ENCODE peak calls at places on chromosomes 2 and 18, in seven cellular contexts. S is ovary, B is mammary epithelial cell, T is gastrocnemius medialis, N is GM23338, Q is hepatocyte, D is pancreas. W is an unnamed sample.

GRCh38 chr18:13984080-13984479 is 68.7 kb upstream of the MC2R start:
- DNase-seq in B (peak), S (no peak), N (no peak), D (no peak), Q (no peak), T (no peak), W (no peak)

GRCh38 chr2:12412898-12413305 is 303.8 kb upstream of the TRIB2 start:
- DNase-seq in N (no peak), B (no peak), T (no peak), D (no peak), S (no peak), Q (no peak), W (no peak)

GRCh38 chr2:203155406-203155805 is 83.4 kb upstream of the CYP20A1 start:
- DNase-seq in T (no peak), B (peak), D (no peak), Q (no peak), S (no peak), N (peak), W (no peak)

GRCh38 chr2:3628241-3628679 is 29.7 kb upstream of the ALLC start:
- DNase-seq in D (no peak), Q (no peak), B (no peak), T (no peak), N (no peak), S (no peak), W (no peak)

GRCh38 chr2:102141915-102142828 is at the start of gene IL1R1:
- DNase-seq in Q (peak), S (peak), B (peak), T (peak), D (peak), N (peak), W (peak)

GRCh38 chr2:128202791-128203190 is 111.8 kb downstream of the UGGT1 start:
- DNase-seq in D (no peak), T (no peak), B (no peak), S (no peak), Q (no peak), N (no peak), W (no peak)

GRCh38 chr2:101387151-101387807 is at the start of gene CREG2:
- DNase-seq in N (peak), S (peak), Q (peak), D (peak), T (peak), B (peak), W (peak)

GRCh38 chr18:53798516-53798915 is 426.0 kb downstream of the MBD2 start:
- DNase-seq in T (no peak), S (no peak), Q (no peak), N (no peak), D (no peak), B (no peak), W (no peak)

GRCh38 chr2:109611467-109612095 is 2.2 kb downstream of the SEPTIN10 start:
- DNase-seq in Q (no peak), S (no peak), N (no peak), T (no peak), B (peak), D (no peak), W (no peak)
- TF ChIP-seq CTCF in Q (peak), S (no peak), N (no peak), T (no peak), B (peak), D (no peak), W (no peak)

DNA sequence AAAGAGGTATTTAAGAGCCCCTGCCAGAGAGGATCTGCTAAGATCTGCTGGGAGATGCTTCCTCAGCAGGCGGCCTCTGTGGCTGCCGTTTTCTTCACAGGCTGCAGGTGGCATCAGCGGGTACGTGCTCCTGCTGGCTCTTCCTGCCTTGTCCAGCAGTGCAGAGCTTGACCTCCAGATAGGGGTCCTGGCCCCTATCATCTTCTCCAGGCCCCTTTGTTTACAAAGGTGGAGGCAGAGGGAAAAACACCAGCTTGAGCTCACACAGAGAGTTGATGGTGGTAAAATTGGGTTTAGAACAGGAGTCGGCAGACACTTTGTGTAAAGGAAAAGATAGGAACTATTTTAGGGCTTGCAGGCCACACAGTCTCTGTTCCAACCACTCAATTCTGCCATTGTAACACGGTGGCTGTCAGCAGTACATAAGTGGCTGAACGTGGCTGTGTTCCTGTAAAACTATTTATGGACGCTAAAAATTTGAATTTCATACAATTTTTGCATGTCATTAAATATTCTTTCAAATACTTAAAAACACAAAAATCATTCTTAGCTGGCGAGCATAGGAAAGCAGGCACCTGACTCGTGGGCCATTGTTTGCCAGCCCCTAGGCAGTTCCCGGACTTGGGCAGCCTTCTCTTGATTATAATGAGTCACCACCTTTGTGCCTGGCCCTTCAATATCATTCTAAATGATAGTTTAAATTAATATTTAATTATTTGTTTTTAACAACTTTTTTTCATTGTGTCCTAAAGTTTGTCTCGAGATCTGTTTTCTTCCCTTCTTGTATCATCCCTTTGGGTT is 98.2 kb upstream of the B3GNT7 start:
- DNase-seq in D (peak), Q (peak), S (peak), B (peak), N (peak), T (no peak), W (peak)
- H3K27ac ChIP-seq in D (peak), Q (no peak), S (no peak), B (no peak), N (peak), T (no peak), W (no peak)

GRCh38 chr2:164840930-164841718 is 499 bp downstream of the COBLL1 start:
- DNase-seq in N (peak), T (peak), D (peak), Q (peak), S (peak), B (peak), W (peak)
- TF ChIP-seq CTCF in N (no peak), T (no peak), D (no peak), Q (peak), S (no peak), B (peak), W (no peak)

GRCh38 chr18:73691118-73691517 is 456.5 kb downstream of the FBXO15 start:
- DNase-seq in D (no peak), T (no peak), S (no peak), B (no peak), Q (no peak), N (no peak), W (no peak)

GRCh38 chr18:73691624-73692023 is 456.0 kb downstream of the FBXO15 start:
- DNase-seq in Q (no peak), B (no peak), S (no peak), T (no peak), N (no peak), D (no peak), W (no peak)

GRCh38 chr18:73690222-73690621 is 457.4 kb downstream of the FBXO15 start:
- DNase-seq in B (no peak), D (no peak), T (no peak), S (no peak), Q (no peak), N (peak), W (no peak)

GRCh38 chr18:73688851-73689659 is 458.6 kb downstream of the FBXO15 start:
- DNase-seq in S (no peak), B (peak), N (peak), D (no peak), T (no peak), Q (no peak), W (peak)

DNA sequence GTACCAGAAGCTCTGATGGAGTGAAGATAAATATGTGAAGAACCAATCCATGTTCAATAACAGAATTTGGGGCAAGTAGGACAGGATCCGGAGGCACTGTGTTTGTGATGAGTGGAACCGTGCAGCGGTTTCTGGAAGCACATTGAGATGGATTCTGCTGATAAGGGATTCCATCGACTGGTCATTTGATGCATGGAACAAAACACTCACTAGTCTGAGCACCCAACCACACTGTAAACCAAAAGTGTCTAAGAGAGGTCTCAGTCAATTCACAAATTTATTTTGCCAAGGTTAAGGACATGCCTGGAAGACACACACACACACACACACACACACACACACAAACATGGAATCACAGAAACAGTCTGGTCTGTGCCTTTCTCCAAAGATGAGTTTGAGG is 459.5 kb downstream of the FBXO15 start:
- DNase-seq in D (no peak), S (no peak), N (no peak), B (no peak), T (no peak), Q (no peak), W (no peak)
- H3K27ac ChIP-seq in D (no peak), S (no peak), N (no peak), B (no peak), T (no peak), Q (no peak), W (no peak)

GRCh38 chr2:157662401-157662800 is 33.7 kb upstream of the ACVR1C start:
- DNase-seq in B (peak), N (no peak), Q (no peak), D (no peak), S (no peak), T (no peak), W (no peak)

GRCh38 chr2:157661776-157662175 is 33.1 kb upstream of the ACVR1C start:
- DNase-seq in D (no peak), Q (no peak), T (no peak), B (no peak), S (no peak), N (no peak), W (no peak)

DNA sequence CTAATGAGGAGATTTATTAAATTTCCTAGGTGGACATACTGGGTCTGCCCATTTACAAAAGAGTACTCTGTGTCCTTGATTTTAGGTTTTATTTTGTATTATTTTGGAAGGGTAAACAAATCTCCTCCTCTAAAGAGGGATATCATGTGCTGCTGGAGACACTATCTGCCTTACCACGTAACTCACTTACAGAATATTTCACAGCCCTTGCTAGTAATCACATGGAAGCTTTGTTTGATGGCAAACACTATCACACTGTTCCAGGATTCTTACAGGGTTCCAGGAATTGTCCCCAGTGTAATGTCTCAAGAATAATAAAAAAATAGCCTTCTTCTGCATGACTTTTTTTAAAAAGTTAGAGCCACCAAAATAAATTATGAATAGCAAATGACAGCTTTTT is 29.2 kb upstream of the ACVR1C start:
- DNase-seq in D (no peak), B (no peak), N (no peak), Q (no peak), T (no peak), S (no peak), W (no peak)
- TF ChIP-seq CTCF in D (no peak), B (no peak), N (no peak), Q (no peak), T (no peak), S (no peak), W (no peak)

GRCh38 chr2:149586063-149586462 is 1.5 kb downstream of the MMADHC start:
- DNase-seq in T (no peak), B (no peak), S (no peak), Q (no peak), D (no peak), N (no peak), W (no peak)

GRCh38 chr2:149585317-149585885 is 2.2 kb downstream of the MMADHC start:
- DNase-seq in T (no peak), N (no peak), Q (no peak), S (no peak), B (peak), D (no peak), W (no peak)

GRCh38 chr2:149587220-149587949 is at the start of gene MMADHC:
- DNase-seq in Q (peak), T (peak), N (peak), B (peak), S (peak), D (peak), W (peak)

GRCh38 chr2:149587950-149588487 is 444 bp upstream of the MMADHC start:
- DNase-seq in N (peak), S (no peak), Q (no peak), T (no peak), B (no peak), D (no peak), W (no peak)

GRCh38 chr2:149586898-149587219 is 716 bp downstream of the MMADHC start:
- DNase-seq in D (no peak), S (no peak), T (no peak), N (no peak), B (no peak), Q (no peak), W (no peak)
- H3K27ac ChIP-seq in D (peak), S (peak), T (peak), N (peak), B (peak), Q (peak), W (peak)

DNA sequence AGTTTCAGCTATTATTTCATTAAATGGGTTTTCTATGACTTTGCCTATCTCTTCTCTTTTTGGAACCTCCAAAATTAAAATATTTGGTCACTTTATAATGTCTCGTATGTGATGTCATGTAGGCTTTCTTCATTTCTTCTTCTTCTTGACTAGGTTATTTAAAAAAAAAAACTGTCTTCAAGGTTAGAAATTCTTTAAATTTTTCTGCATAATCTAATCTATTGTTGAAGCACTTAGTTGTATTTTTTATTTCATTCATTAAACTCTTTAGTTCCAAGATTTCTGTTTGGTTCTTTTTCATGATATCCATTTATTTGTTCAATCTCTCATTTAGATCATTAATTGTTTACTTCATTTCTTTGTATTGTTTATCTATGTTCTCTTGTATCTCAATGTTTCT is 43.8 kb upstream of the ROCK1 start:
- DNase-seq in N (no peak), T (no peak), D (no peak), Q (no peak), B (no peak), S (no peak), W (no peak)
- TF ChIP-seq CTCF in N (no peak), T (no peak), D (no peak), Q (no peak), B (no peak), S (no peak), W (no peak)

GRCh38 chr2:188474316-188474715 is 182.6 kb downstream of the GULP1 start:
- DNase-seq in S (no peak), B (no peak), N (no peak), T (no peak), Q (no peak), D (no peak), W (no peak)

GRCh38 chr2:188477564-188478086 is 186.0 kb downstream of the GULP1 start:
- DNase-seq in Q (no peak), T (no peak), N (no peak), D (no peak), S (no peak), B (no peak), W (no peak)

GRCh38 chr2:188478724-188479123 is 187.1 kb downstream of the GULP1 start:
- DNase-seq in D (no peak), Q (no peak), B (peak), T (no peak), S (no peak), N (peak), W (no peak)

GRCh38 chr2:188473306-188473705 is 181.6 kb downstream of the GULP1 start:
- DNase-seq in B (peak), Q (no peak), S (no peak), D (no peak), N (no peak), T (no peak), W (no peak)

GRCh38 chr2:188475945-188476344 is 184.3 kb downstream of the GULP1 start:
- DNase-seq in Q (no peak), D (no peak), B (peak), T (no peak), S (no peak), N (no peak), W (no peak)
- H3K27ac ChIP-seq in Q (peak), D (no peak), B (no peak), T (no peak), S (no peak), N (peak), W (no peak)

GRCh38 chr2:95051636-95052035 is 26.1 kb downstream of the MAL start:
- DNase-seq in B (no peak), S (no peak), T (no peak), N (no peak), Q (no peak), D (no peak), W (no peak)
- TF ChIP-seq CTCF in B (no peak), S (no peak), T (no peak), N (no peak), Q (no peak), D (no peak), W (no peak)

GRCh38 chr2:9630750-9631483 is at the start of gene YWHAQ:
- DNase-seq in D (peak), N (peak), B (peak), S (peak), T (peak), Q (peak), W (peak)
- H3K27ac ChIP-seq in D (peak), N (peak), B (peak), S (peak), T (peak), Q (peak), W (peak)

W was measured in RWPE1.